ENCODE peak calls at places on chromosomes 7 and 10, in five cellular contexts. F, E, Z, H and I are unnamed samples.

GRCh38 chr7:47601119-47601880 is 19.4 kb upstream of the TNS3 start:
- DNase-seq in F (peak; percentile 84), E (no peak), Z (no peak), H (no peak), I (no peak)

GRCh38 chr7:38190010-38190409 is 12.0 kb downstream of the STARD3NL start:
- DNase-seq in F (peak; percentile 60), E (no peak), Z (no peak), H (no peak), I (no peak)

GRCh38 chr10:62433181-62433692 is 59.1 kb downstream of the ZNF365 start:
- DNase-seq in F (peak; percentile 84), E (no peak), Z (no peak), H (no peak), I (peak; percentile 99)

GRCh38 chr7:71145906-71146901 is 14.3 kb downstream of the GALNT17 start:
- DNase-seq in F (no peak), E (no peak), Z (no peak), H (no peak), I (no peak)

GRCh38 chr10:121607310-121608055 is 9.2 kb upstream of the FGFR2 start:
- DNase-seq in F (no peak), E (no peak), Z (no peak), H (no peak), I (no peak)

GRCh38 chr7:139829654-139830130 is 628 bp downstream of the TBXAS1 start:
- DNase-seq in F (peak; percentile 24), E (no peak), Z (no peak), H (no peak), I (no peak)

GRCh38 chr10:86944471-86944870 is 12.9 kb downstream of the MMRN2 start:
- DNase-seq in F (no peak), E (no peak), Z (no peak), H (no peak), I (no peak)

GRCh38 chr10:70174058-70174741 is 3.9 kb upstream of the SAR1A start:
- DNase-seq in F (no peak), E (no peak), Z (no peak), H (no peak), I (no peak)

GRCh38 chr10:119595134-119595714 is 1.5 kb downstream of the TIAL1 start:
- DNase-seq in F (peak; percentile 49), E (no peak), Z (no peak), H (peak; percentile 20), I (no peak)

GRCh38 chr7:76292206-76292573 is 10.3 kb upstream of the HSPB1 start:
- DNase-seq in F (peak; percentile 69), E (no peak), Z (no peak), H (no peak), I (no peak)
- H3K4me3 ChIP-seq in F (peak overlapping the region; percentile 40), E (peak overlapping the region; percentile 4), Z (no peak overlapping the region), H (no peak overlapping the region), I (peak overlapping the region; percentile 14)

GRCh38 chr10:1316806-1317131 is 260.6 kb downstream of the WDR37 start:
- DNase-seq in F (no peak), E (no peak), Z (no peak), H (no peak), I (no peak)
- H3K4me3 ChIP-seq in F (no peak overlapping the region), E (no peak overlapping the region), Z (no peak overlapping the region), H (no peak overlapping the region), I (no peak overlapping the region)

DNA sequence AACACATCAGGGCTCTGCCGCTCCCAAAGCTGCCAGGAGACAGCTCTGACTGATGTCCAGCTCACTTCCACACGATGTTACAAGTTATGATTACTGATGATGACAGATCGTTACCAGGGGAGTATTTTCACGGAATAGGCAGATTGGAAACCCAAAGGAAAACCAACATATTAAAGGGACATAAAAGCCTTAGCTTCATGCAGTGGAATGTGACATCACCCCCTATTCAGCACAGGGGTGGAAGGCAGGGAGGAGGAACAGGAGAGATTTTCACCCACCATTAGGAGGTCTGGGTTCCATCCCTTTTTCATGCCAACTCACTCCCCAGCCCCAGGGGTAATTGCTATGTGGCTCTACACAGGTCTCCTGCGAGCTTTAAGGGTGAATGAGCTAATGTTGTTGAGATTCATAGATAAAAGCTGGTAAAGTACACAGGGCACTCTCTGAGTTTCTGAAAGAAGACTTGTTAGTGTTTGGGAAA is 81.8 kb downstream of the LYZL1 start:
- DNase-seq in F (no peak), E (no peak), Z (no peak), H (no peak), I (no peak)
- H3K4me3 ChIP-seq in F (no peak overlapping the region), E (no peak overlapping the region), Z (no peak overlapping the region), H (no peak overlapping the region), I (no peak overlapping the region)

GRCh38 chr7:93921190-93921585 is 347 bp upstream of the GNG11 start:
- DNase-seq in F (no peak), E (no peak), Z (no peak), H (no peak), I (no peak)

GRCh38 chr7:93923291-93923690 is 1.8 kb downstream of the GNG11 start:
- DNase-seq in F (peak; percentile 53), E (no peak), Z (no peak), H (no peak), I (no peak)

GRCh38 chr7:93923946-93924345 is 2.4 kb downstream of the GNG11 start:
- DNase-seq in F (no peak), E (no peak), Z (no peak), H (no peak), I (no peak)

GRCh38 chr7:93921607-93922446 is at the start of gene GNG11:
- DNase-seq in F (peak; percentile 90), E (peak; percentile 94), Z (peak; percentile 33), H (peak; percentile 49), I (no peak)

GRCh38 chr7:93920496-93921189 is 892 bp upstream of the GNG11 start:
- DNase-seq in F (no peak), E (no peak), Z (no peak), H (no peak), I (no peak)
- H3K4me3 ChIP-seq in F (peak overlapping the region; percentile 84), E (no peak overlapping the region), Z (no peak overlapping the region), H (no peak overlapping the region), I (peak overlapping the region; percentile 65)

GRCh38 chr7:135980665-135981180 is 3.6 kb upstream of the MTPN start:
- DNase-seq in F (peak; percentile 55), E (no peak), Z (no peak), H (no peak), I (no peak)
- H3K4me3 ChIP-seq in F (peak overlapping the region; percentile 16), E (no peak overlapping the region), Z (no peak overlapping the region), H (no peak overlapping the region), I (no peak overlapping the region)